ENCODE peak calls at places on chromosome 21, in five cellular contexts. F is Karpas-422, O is MM.1S, U is IMR-90, S is colonic mucosa. J is an unnamed sample.

GRCh38 chr21:31182231-31183129 is 144.2 kb upstream of the KRTAP19-8 start:
- DNase-seq in F (no peak), O (no peak), U (no peak), S (no peak), J (no peak)

GRCh38 chr21:27291006-27291405 is 324.1 kb upstream of the ADAMTS5 start:
- DNase-seq in F (no peak), O (no peak), U (no peak), S (no peak), J (peak; percentile 30)

GRCh38 chr21:38223893-38224540 is 32.8 kb upstream of the KCNJ15 start:
- DNase-seq in F (peak; percentile 51), O (no peak), U (peak; percentile 26), S (peak; percentile 16), J (peak; percentile 14)

GRCh38 chr21:36150192-36150711 is 6.4 kb upstream of the DOP1B start:
- DNase-seq in F (peak; percentile 87), O (peak; percentile 56), U (peak; percentile 54), S (no peak), J (peak; percentile 23)

GRCh38 chr21:22351076-22351475 is 1352.9 kb downstream of the NCAM2 start:
- DNase-seq in F (no peak), O (no peak), U (no peak), S (no peak), J (no peak)

GRCh38 chr21:39644069-39644468 is 31.3 kb downstream of the B3GALT5 start:
- DNase-seq in F (no peak), O (peak; percentile 37), U (no peak), S (peak; percentile 21), J (no peak)

GRCh38 chr21:26887241-26887640 is 42.0 kb upstream of the ADAMTS1 start:
- DNase-seq in F (no peak), O (no peak), U (peak; percentile 15), S (no peak), J (peak; percentile 63)

GRCh38 chr21:27269646-27270045 is 302.8 kb upstream of the ADAMTS5 start:
- DNase-seq in F (no peak), O (no peak), U (peak; percentile 97), S (no peak), J (peak; percentile 75)

GRCh38 chr21:39885119-39885848 is 18.0 kb downstream of the PCP4 start:
- DNase-seq in F (no peak), O (no peak), U (no peak), S (no peak), J (peak; percentile 27)

GRCh38 chr21:30097791-30098190 is 68.8 kb downstream of the CLDN17 start:
- DNase-seq in F (no peak), O (no peak), U (no peak), S (no peak), J (no peak)

GRCh38 chr21:18387994-18388393 is 15.6 kb downstream of the TMPRSS15 start:
- DNase-seq in F (no peak), O (peak; percentile 27), U (no peak), S (no peak), J (no peak)

GRCh38 chr21:17051054-17051453 is 461.8 kb upstream of the CXADR start:
- DNase-seq in F (no peak), O (no peak), U (no peak), S (no peak), J (peak; percentile 41)

GRCh38 chr21:32834825-32835224 is 63.3 kb upstream of the PAXBP1 start:
- DNase-seq in F (no peak), O (no peak), U (no peak), S (no peak), J (no peak)

GRCh38 chr21:31921079-31921478 is 48.3 kb downstream of the HUNK start:
- DNase-seq in F (no peak), O (no peak), U (peak; percentile 91), S (no peak), J (no peak)

GRCh38 chr21:20968391-20968790 is 29.8 kb upstream of the NCAM2 start:
- DNase-seq in F (peak; percentile 80), O (no peak), U (no peak), S (no peak), J (peak; percentile 1)

GRCh38 chr21:38925923-38926322 is 120.2 kb downstream of the ETS2 start:
- DNase-seq in F (no peak), O (no peak), U (peak; percentile 89), S (no peak), J (peak; percentile 92)

GRCh38 chr21:40620386-40621145 is 226.4 kb downstream of the DSCAM start:
- DNase-seq in F (no peak), O (no peak), U (no peak), S (no peak), J (peak; percentile 39)

GRCh38 chr21:16910435-16911165 is 602.2 kb upstream of the CXADR start:
- DNase-seq in F (no peak), O (no peak), U (no peak), S (no peak), J (no peak)

GRCh38 chr21:28283652-28284490 is 708.8 kb downstream of the LTN1 start:
- DNase-seq in F (no peak), O (no peak), U (peak; percentile 94), S (no peak), J (peak; percentile 87)

GRCh38 chr21:14438204-14438603 is 55.3 kb upstream of the HSPA13 start:
- DNase-seq in F (no peak), O (no peak), U (no peak), S (no peak), J (peak; percentile 40)

GRCh38 chr21:37062592-37062933 is 10.3 kb downstream of the PIGP start:
- DNase-seq in F (no peak), O (no peak), U (no peak), S (no peak), J (no peak)

GRCh38 chr21:38646213-38646837 is 148.0 kb upstream of the ERG start:
- DNase-seq in F (no peak), O (no peak), U (peak; percentile 66), S (no peak), J (peak; percentile 59)

GRCh38 chr21:36145259-36145658 is 10.4 kb downstream of the CBR3 start:
- DNase-seq in F (no peak), O (peak; percentile 38), U (no peak), S (no peak), J (no peak)

GRCh38 chr21:32136546-32136945 is 142.3 kb downstream of the MIS18A start:
- DNase-seq in F (no peak), O (no peak), U (no peak), S (no peak), J (no peak)

GRCh38 chr21:28113718-28114117 is 879.0 kb downstream of the LTN1 start:
- DNase-seq in F (no peak), O (no peak), U (no peak), S (no peak), J (no peak)

GRCh38 chr21:29499734-29500343 is 201.1 kb downstream of the BACH1 start:
- DNase-seq in F (peak; percentile 53), O (no peak), U (no peak), S (no peak), J (peak; percentile 44)

GRCh38 chr21:37452222-37452621 is 85.6 kb downstream of the DYRK1A start:
- DNase-seq in F (no peak), O (no peak), U (peak; percentile 94), S (no peak), J (peak; percentile 83)

GRCh38 chr21:37145635-37146111 is 72.6 kb downstream of the TTC3 start:
- DNase-seq in F (no peak), O (no peak), U (peak; percentile 76), S (no peak), J (no peak)

GRCh38 chr21:28687571-28687970 is 305.1 kb downstream of the LTN1 start:
- DNase-seq in F (peak; percentile 43), O (no peak), U (no peak), S (no peak), J (no peak)

DNA sequence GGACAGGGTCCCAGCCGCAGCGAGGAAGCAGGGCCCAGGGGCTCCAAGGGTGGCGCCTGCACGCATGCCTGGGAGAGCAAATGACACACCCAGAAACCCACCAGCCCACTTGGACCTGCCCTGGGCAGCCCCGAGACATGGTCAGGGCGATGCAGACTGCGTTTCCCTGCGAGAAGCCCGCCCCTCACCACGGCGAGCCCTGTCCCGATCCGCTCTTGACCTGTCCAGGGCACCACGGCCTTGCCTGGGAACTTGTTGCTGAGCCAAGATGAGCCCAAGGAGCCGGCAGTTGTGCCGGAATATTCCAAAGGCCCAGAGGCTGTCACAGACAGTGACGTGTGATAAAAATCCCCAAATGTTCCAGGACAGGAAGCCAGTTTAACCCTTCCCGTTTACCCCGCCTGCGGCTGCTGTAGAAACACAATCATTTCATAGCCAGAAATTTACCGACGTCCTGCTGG is 78.1 kb downstream of the SIK1 start:
- DNase-seq in F (no peak), O (no peak), U (no peak), S (no peak), J (no peak)
- H3K4me1 ChIP-seq in F (peaks cover 15% of the 10 kb centered on the region), O (peaks cover 15% of the 10 kb centered on the region), U (peaks cover 12% of the 10 kb centered on the region), S (peaks cover 4% of the 10 kb centered on the region), J (no peaks in the 10 kb centered on the region)

GRCh38 chr21:45011911-45012660 is 62.3 kb upstream of the ADARB1 start:
- DNase-seq in F (no peak), O (no peak), U (peak; percentile 94), S (no peak), J (peak; percentile 86)

GRCh38 chr21:45011426-45011825 is 63.0 kb upstream of the ADARB1 start:
- DNase-seq in F (no peak), O (no peak), U (no peak), S (no peak), J (no peak)

GRCh38 chr21:45012661-45013270 is 61.6 kb upstream of the ADARB1 start:
- DNase-seq in F (no peak), O (no peak), U (no peak), S (peak; percentile 43), J (no peak)

GRCh38 chr21:45014747-45015468 is 59.5 kb upstream of the ADARB1 start:
- DNase-seq in F (peak; percentile 69), O (no peak), U (no peak), S (no peak), J (no peak)

GRCh38 chr21:45013271-45013841 is 61.0 kb upstream of the ADARB1 start:
- DNase-seq in F (no peak), O (no peak), U (no peak), S (no peak), J (no peak)
- H3K4me3 ChIP-seq in F (no peak overlapping the region), O (no peak overlapping the region), U (no peak overlapping the region), S (no peak overlapping the region), J (no peak overlapping the region)

GRCh38 chr21:45293726-45294401 is 6.2 kb upstream of the POFUT2 start:
- DNase-seq in F (no peak), O (no peak), U (no peak), S (peak; percentile 22), J (no peak)
- H3K9ac ChIP-seq in F (no peak overlapping the region), O (no peak overlapping the region), U (peak overlapping the region; percentile 75), S (peak overlapping the region; percentile 80), J (peak overlapping the region; percentile 82)

GRCh38 chr21:46285761-46286667 is at the start of gene YBEY:
- DNase-seq in F (peak; percentile 96), O (peak; percentile 98), U (peak; percentile 91), S (peak; percentile 91), J (peak; percentile 97)

GRCh38 chr21:46286668-46286982 is 483 bp downstream of the YBEY start:
- DNase-seq in F (no peak), O (no peak), U (no peak), S (no peak), J (no peak)

GRCh38 chr21:46285206-46285661 is at the start of gene MCM3AP:
- DNase-seq in F (peak; percentile 51), O (no peak), U (no peak), S (no peak), J (no peak)

GRCh38 chr21:46284077-46284644 is 1.2 kb downstream of the MCM3AP start:
- DNase-seq in F (no peak), O (peak; percentile 4), U (no peak), S (peak; percentile 50), J (no peak)

DNA sequence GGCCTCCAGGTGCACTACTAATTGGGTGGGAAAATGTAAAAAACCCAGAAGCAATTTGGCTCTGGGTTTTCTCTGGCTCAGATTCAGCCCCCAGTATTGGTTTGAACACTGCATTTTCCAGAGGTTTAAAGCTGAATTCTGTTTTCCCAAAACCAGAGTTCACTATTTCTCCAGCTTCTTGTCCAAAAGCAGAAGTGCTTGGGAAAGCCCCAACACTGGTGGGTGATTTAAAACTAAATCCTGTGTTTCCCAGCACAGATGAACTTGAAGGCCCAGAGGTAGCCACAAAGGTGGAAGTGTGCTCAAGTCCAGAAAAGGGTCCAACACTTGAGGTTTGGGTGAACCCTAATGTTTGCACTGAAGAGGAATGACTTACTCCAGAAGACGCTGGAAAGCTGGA is 689 bp downstream of the MCM3AP start:
- DNase-seq in F (no peak), O (no peak), U (no peak), S (no peak), J (no peak)
- H3K4me1 ChIP-seq in F (peaks cover 40% of the 10 kb centered on the region), O (peaks cover 22% of the 10 kb centered on the region), U (peaks cover 12% of the 10 kb centered on the region), S (peaks cover 29% of the 10 kb centered on the region), J (peaks cover 43% of the 10 kb centered on the region)